ENCODE peak calls at places on chromosomes 5 and 9, in six cellular contexts. C, B, P, Q, S and U are unnamed samples.

GRCh38 chr9:137221477-137222111 is 446 bp downstream of the RNF208 start:
- DNase-seq in C (no peak), B (no peak), P (no peak), Q (peak), S (no peak), U (no peak)

GRCh38 chr5:118692811-118693342 is 295.5 kb downstream of the DTWD2 start:
- DNase-seq in Q (peak), C (no peak), S (peak), P (no peak), B (no peak), U (no peak)

GRCh38 chr9:36141761-36142160 is 5.2 kb downstream of the GLIPR2 start:
- DNase-seq in C (no peak), S (no peak), B (no peak), Q (no peak), P (no peak), U (peak)

GRCh38 chr5:9419794-9420193 is 126.1 kb downstream of the SEMA5A start:
- DNase-seq in Q (no peak), S (no peak), C (no peak), P (no peak), B (no peak), U (no peak)

GRCh38 chr5:135715267-135716050 is 119.0 kb upstream of the SLC25A48 start:
- DNase-seq in Q (no peak), S (no peak), P (no peak), C (no peak), B (no peak), U (no peak)

GRCh38 chr5:135694906-135695305 is 116.1 kb upstream of the CXCL14 start:
- DNase-seq in S (no peak), P (no peak), B (no peak), C (no peak), Q (no peak), U (no peak)

GRCh38 chr9:109499631-109500120 is 1.6 kb upstream of the PTPN3 start:
- DNase-seq in C (no peak), P (no peak), S (peak), Q (peak), B (peak), U (no peak)

GRCh38 chr5:150411245-150411979 is 1.3 kb downstream of the CD74 start:
- DNase-seq in B (no peak), Q (no peak), C (no peak), P (peak), S (no peak), U (peak)

GRCh38 chr9:93673844-93674334 is 97.5 kb downstream of the PHF2 start:
- DNase-seq in C (no peak), Q (peak), B (peak), S (no peak), P (no peak), U (no peak)

GRCh38 chr5:88785396-88786216 is 97.4 kb downstream of the MEF2C start:
- DNase-seq in C (peak), Q (no peak), P (no peak), B (peak), S (peak), U (no peak)

GRCh38 chr9:655875-656274 is 185.6 kb upstream of the DMRT1 start:
- DNase-seq in S (peak), P (no peak), B (peak), Q (no peak), C (no peak), U (no peak)

GRCh38 chr9:105053209-105053652 is 125.3 kb upstream of the ABCA1 start:
- DNase-seq in S (no peak), Q (no peak), P (peak), B (no peak), C (no peak), U (no peak)

GRCh38 chr5:142014911-142015584 is 2.2 kb upstream of the GNPDA1 start:
- DNase-seq in C (peak), B (no peak), Q (peak), P (no peak), S (peak), U (no peak)

GRCh38 chr9:115250646-115251045 is 132.7 kb upstream of the TNC start:
- DNase-seq in S (peak), C (no peak), Q (no peak), B (no peak), P (no peak), U (no peak)

GRCh38 chr5:37606632-37607248 is 227.6 kb downstream of the WDR70 start:
- DNase-seq in S (no peak), B (no peak), C (no peak), P (no peak), Q (no peak), U (no peak)

GRCh38 chr9:92525306-92525705 is 10.5 kb downstream of the ECM2 start:
- DNase-seq in B (no peak), C (no peak), P (no peak), S (no peak), Q (no peak), U (no peak)

GRCh38 chr5:165457854-165458481 is 1952.5 kb downstream of the MAT2B start:
- DNase-seq in P (peak), B (no peak), C (no peak), S (no peak), Q (peak), U (no peak)

GRCh38 chr5:73236541-73237128 is 63.6 kb downstream of the TMEM174 start:
- DNase-seq in Q (no peak), B (no peak), S (no peak), C (no peak), P (no peak), U (no peak)

GRCh38 chr5:177592010-177592834 is at the start of gene TMED9:
- DNase-seq in B (peak), C (no peak), S (peak), P (peak), Q (peak), U (peak)

GRCh38 chr9:115640887-115641286 is 512.7 kb upstream of the PAPPA start:
- DNase-seq in C (no peak), P (no peak), B (no peak), Q (no peak), S (no peak), U (no peak)

GRCh38 chr9:38345851-38346755 is 46.4 kb upstream of the ALDH1B1 start:
- DNase-seq in Q (no peak), P (no peak), S (no peak), B (no peak), C (no peak), U (peak)

GRCh38 chr9:95826183-95826838 is 49.2 kb upstream of the ERCC6L2 start:
- DNase-seq in B (no peak), P (no peak), S (no peak), C (no peak), Q (no peak), U (no peak)

GRCh38 chr5:153276151-153276550 is 214.3 kb upstream of the GRIA1 start:
- DNase-seq in Q (no peak), S (no peak), P (peak), C (no peak), B (no peak), U (no peak)

GRCh38 chr5:97778451-97778850 is 595.4 kb upstream of the RIOK2 start:
- DNase-seq in S (no peak), Q (no peak), P (no peak), C (no peak), B (no peak), U (no peak)

GRCh38 chr9:86491634-86492266 is 137.5 kb upstream of the TUT7 start:
- DNase-seq in Q (no peak), P (no peak), C (no peak), S (no peak), B (no peak), U (no peak)

GRCh38 chr5:73638344-73639095 is 12.5 kb downstream of the ARHGEF28 start:
- DNase-seq in S (no peak), B (no peak), Q (no peak), C (peak), P (no peak), U (no peak)

GRCh38 chr5:1759378-1759970 is 40.2 kb downstream of the MRPL36 start:
- DNase-seq in C (no peak), B (no peak), S (no peak), Q (no peak), P (no peak), U (peak)

GRCh38 chr5:96049398-96050272 is 88.0 kb upstream of the ELL2 start:
- DNase-seq in C (no peak), B (no peak), Q (no peak), P (no peak), S (no peak), U (no peak)

GRCh38 chr9:108743901-108744371 is 111.8 kb downstream of the ACTL7B start:
- DNase-seq in B (peak), C (no peak), Q (no peak), P (no peak), S (peak), U (no peak)

GRCh38 chr5:81286059-81286617 is 15.2 kb upstream of the ZCCHC9 start:
- DNase-seq in P (no peak), C (no peak), B (no peak), Q (no peak), S (no peak), U (no peak)
- TF ChIP-seq POLR2AphosphoS5 in P (no peak), C (no peak), B (no peak), Q (no peak), S (no peak), U (no peak)

DNA sequence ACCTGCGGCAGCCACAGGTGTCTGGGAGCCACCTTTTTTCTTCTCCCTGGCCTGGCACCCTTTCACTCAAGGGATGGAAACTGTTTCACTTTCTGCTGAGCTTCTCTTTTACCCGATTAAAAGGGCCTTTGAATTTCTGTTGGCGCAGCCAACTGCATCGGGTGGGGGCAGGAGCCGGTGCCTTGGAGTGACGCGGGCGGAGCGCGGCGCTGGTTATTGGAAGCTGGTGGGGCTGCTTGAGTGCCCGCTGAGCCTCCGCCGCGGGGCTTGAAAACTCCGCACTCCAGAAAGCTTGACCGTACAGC is 52.0 kb upstream of the TJP2 start:
- DNase-seq in B (peak), C (no peak), S (peak), Q (peak), P (no peak), U (peak)
- TF ChIP-seq POLR2AphosphoS5 in B (no peak), C (no peak), S (peak), Q (no peak), P (no peak), U (peak)

GRCh38 chr5:43236633-43237355 is 44.8 kb downstream of the NIM1K start:
- DNase-seq in Q (no peak), S (no peak), C (no peak), B (no peak), P (no peak), U (no peak)

GRCh38 chr5:43233946-43234345 is 41.9 kb downstream of the NIM1K start:
- DNase-seq in B (no peak), C (no peak), Q (no peak), P (no peak), S (no peak), U (no peak)

GRCh38 chr5:43227655-43228054 is 35.6 kb downstream of the NIM1K start:
- DNase-seq in S (no peak), B (no peak), P (no peak), C (no peak), Q (peak), U (no peak)

GRCh38 chr5:43231977-43232376 is 40.0 kb downstream of the NIM1K start:
- DNase-seq in P (no peak), B (no peak), S (peak), Q (peak), C (no peak), U (no peak)

DNA sequence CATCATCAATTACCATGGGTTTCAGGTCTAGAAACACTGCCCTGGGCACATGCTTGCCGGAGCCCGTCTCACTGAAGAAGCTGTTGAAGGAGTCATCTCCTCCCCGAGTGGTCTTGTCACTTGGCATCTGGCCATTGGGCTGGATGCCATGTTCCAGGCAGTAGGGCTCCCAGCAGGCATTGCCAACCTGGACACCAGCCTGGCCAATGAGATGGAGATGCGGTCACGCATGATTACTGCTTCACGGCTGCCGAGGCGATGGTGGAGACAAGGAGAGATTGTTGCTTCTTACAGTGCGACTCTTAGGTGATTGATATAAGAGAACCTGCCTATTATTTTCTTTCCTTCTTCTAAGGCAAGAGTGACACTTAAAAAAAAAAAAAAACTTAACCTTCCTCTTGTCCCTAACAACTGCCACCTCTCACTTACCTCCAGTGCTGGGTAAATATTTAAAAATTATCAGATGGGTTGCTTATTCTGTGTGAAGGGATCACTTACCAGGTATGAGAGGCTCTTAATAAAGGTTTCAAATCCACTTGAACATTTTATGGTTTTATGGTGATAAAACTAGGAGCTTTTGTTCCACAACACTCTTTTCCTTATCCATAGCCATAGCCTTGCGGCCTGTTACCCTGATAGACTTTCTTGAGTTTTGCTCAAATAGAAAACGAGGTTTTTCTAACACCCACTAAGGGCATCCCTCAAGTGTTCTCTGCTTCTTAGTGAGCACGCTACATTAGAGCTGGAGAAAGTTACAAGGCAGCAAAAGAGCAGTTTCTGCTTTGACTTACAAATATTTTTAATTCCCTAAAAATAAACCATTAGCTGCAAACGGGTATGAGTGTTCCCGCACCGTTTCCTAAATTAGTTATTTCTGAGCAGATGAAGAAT is 41.2 kb downstream of the NIM1K start:
- DNase-seq in P (no peak), Q (no peak), S (no peak), C (no peak), B (no peak), U (no peak)
- TF ChIP-seq POLR2AphosphoS5 in P (no peak), Q (no peak), S (no peak), C (no peak), B (no peak), U (no peak)

DNA sequence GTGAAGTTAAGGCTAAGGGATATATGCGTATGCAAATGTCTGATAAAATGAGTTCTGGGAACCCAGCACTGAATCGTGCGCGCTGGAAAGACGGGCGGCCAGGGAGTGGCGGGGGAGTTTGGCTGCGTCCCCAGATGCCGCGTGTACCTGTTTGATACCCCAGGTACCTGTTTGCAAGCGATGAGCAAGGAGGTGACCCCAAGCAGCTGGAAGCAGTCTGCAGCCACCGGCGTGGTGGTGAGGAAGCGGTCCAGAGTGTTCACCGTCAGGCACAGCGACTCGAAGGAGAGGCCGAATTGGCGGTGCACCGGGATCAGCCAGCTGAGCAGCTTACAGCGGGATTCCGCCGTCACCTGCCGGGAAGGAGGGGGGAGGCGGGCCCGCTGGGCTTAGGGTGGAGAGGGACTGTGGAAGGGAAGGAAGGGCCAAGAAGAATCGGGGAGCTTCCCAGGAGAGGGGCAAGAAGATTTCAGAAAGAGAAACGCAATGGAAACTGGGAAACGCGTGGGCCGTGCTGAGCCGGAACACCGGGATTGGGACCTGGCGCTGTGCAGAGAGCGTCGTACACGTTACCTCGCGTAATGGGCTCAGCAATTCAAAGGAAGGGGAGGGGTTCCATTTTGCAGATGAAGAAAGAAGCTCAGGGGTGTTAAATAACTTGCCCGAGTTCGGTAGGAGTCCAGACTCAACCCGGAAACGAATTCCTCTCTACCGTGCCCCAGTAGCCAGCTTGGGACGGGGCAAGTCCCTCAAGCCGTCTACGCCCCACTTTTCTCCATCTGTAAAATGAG is 1.0 kb downstream of the CCNO start:
- DNase-seq in P (no peak), Q (peak), C (no peak), B (no peak), S (peak), U (peak)
- TF ChIP-seq POLR2AphosphoS5 in P (no peak), Q (no peak), C (no peak), B (no peak), S (no peak), U (peak)

DNA sequence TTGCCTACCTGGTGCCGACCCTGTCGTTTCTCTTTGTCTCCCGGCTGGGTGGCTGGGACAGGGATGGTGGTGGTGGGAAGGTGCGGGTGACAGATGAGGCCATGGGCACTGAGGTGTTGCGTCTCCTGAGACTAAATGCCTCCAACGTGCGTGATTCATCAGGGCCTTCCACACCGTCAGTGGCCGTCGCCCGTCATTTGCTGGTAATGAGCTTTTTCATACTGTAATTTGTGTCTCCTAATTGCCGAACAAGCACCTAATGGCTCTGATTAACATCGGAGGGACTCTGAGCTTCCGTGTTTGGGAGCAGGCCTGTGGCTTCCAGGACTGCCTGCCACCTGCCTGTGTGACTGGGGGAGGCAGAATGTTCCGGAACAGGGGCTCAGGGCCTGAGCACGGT is 35.2 kb downstream of the RXRA start:
- DNase-seq in C (no peak), B (no peak), P (no peak), Q (no peak), S (no peak), U (no peak)
- TF ChIP-seq POLR2AphosphoS5 in C (no peak), B (no peak), P (no peak), Q (no peak), S (no peak), U (no peak)